ENCODE peak calls at places on chromosomes 16 and 17, in four cellular contexts. K is AG09319, X is progenitor cell of endocrine pancreas, S is NCI-H774. I is an unnamed sample.

GRCh38 chr16:17275076-17275732 is 195.6 kb downstream of the XYLT1 start:
- DNase-seq in S (no peak), X (no peak), K (no peak), I (no peak)

GRCh38 chr17:42333053-42333452 is 44.8 kb downstream of the STAT5A start:
- DNase-seq in K (no peak), S (no peak), X (no peak), I (no peak)

GRCh38 chr16:84228321-84228838 is 11.4 kb downstream of the KCNG4 start:
- DNase-seq in K (peak; percentile 58), X (no peak), S (no peak), I (peak; percentile 78)

GRCh38 chr16:80158766-80159165 is 382.0 kb upstream of the DYNLRB2 start:
- DNase-seq in X (no peak), K (no peak), S (no peak), I (no peak)

GRCh38 chr17:72555052-72555451 is 434.2 kb downstream of the SOX9 start:
- DNase-seq in S (no peak), X (no peak), K (no peak), I (no peak)

GRCh38 chr16:56999409-57000270 is 10.3 kb downstream of the NLRC5 start:
- DNase-seq in K (no peak), X (no peak), S (no peak), I (no peak)

GRCh38 chr17:17921192-17922082 is 50.8 kb downstream of the TOM1L2 start:
- DNase-seq in X (no peak), K (peak; percentile 69), S (no peak), I (no peak)

GRCh38 chr16:4556580-4556979 is 440 bp downstream of the C16orf96 start:
- DNase-seq in X (no peak), K (no peak), S (no peak), I (no peak)

GRCh38 chr16:47928008-47928407 is 227.8 kb downstream of the ABCC12 start:
- DNase-seq in X (no peak), K (no peak), S (no peak), I (no peak)

GRCh38 chr17:60525624-60526514 is at the start of gene APPBP2:
- DNase-seq in S (peak; percentile 89), K (peak; percentile 71), X (peak; percentile 66), I (peak; percentile 86)

GRCh38 chr16:67760206-67760605 is 41.1 kb upstream of the GFOD2 start:
- DNase-seq in K (no peak), S (no peak), X (no peak), I (no peak)

GRCh38 chr16:67114793-67115192 is 5.1 kb downstream of the PHAF1 start:
- DNase-seq in S (no peak), X (no peak), K (no peak), I (no peak)

GRCh38 chr16:75282811-75283281 is 31.4 kb upstream of the BCAR1 start:
- DNase-seq in X (no peak), K (no peak), S (no peak), I (peak; percentile 65)

GRCh38 chr17:82117139-82118090 is 19.4 kb upstream of the FASN start:
- DNase-seq in K (no peak), S (no peak), X (no peak), I (no peak)

GRCh38 chr17:74055508-74056160 is 147.8 kb upstream of the RPL38 start:
- DNase-seq in S (no peak), X (no peak), K (no peak), I (peak; percentile 50)

GRCh38 chr16:2689968-2690830 is 7.9 kb downstream of the KCTD5 start:
- DNase-seq in X (no peak), K (no peak), S (no peak), I (peak; percentile 13)